ENCODE peak calls at places on chromosomes 3 and 15, in five cellular contexts. C is activated gamma-delta T cell treated with anti-CD3 and anti-CD28 coated beads, Interleukin-2, amount 50 U/mL, for 16 hours; I is uterus; G is cardiac septum; B is lung microvascular endothelial cell. J is an unnamed sample.
A peak's percentile ranks its signal among the peaks of the same experiment; 100 is the strongest.

GRCh38 chr3:146308682-146309081 is 57.8 kb upstream of the PLSCR4 start:
- DNase-seq in C (no peak), I (no peak), G (no peak), B (peak; percentile 99), J (no peak)

GRCh38 chr15:60087561-60087960 is 83.5 kb downstream of the FOXB1 start:
- DNase-seq in C (no peak), I (no peak), G (no peak), B (no peak), J (no peak)

GRCh38 chr3:150317469-150317868 is 90.6 kb upstream of the TSC22D2 start:
- DNase-seq in C (no peak), I (no peak), G (no peak), B (no peak), J (no peak)

GRCh38 chr3:134682196-134682880 is 31.5 kb upstream of the KY start:
- DNase-seq in C (no peak), I (no peak), G (no peak), B (no peak), J (no peak)

GRCh38 chr3:66113542-66113941 is 74.8 kb upstream of the MAGI1 start:
- DNase-seq in C (no peak), I (no peak), G (no peak), B (no peak), J (no peak)

GRCh38 chr3:112688819-112689218 is 47.9 kb upstream of the CCDC80 start:
- DNase-seq in C (no peak), I (no peak), G (no peak), B (no peak), J (no peak)

GRCh38 chr15:60616628-60617027 is 137.7 kb upstream of the ICE2 start:
- DNase-seq in C (no peak), I (no peak), G (no peak), B (no peak), J (no peak)

GRCh38 chr3:113166719-113167492 is 44.5 kb upstream of the BOC start:
- DNase-seq in C (no peak), I (peak; percentile 75), G (no peak), B (no peak), J (peak; percentile 29)

GRCh38 chr3:64681827-64682226 is 6.0 kb downstream of the ADAMTS9 start:
- DNase-seq in C (no peak), I (no peak), G (no peak), B (no peak), J (no peak)

GRCh38 chr3:50130436-50130835 is 24.7 kb upstream of the SEMA3F start:
- DNase-seq in C (no peak), I (no peak), G (no peak), B (no peak), J (no peak)

GRCh38 chr3:127264292-127264691 is 23.6 kb downstream of the PRR20G start:
- DNase-seq in C (no peak), I (no peak), G (peak; percentile 66), B (no peak), J (no peak)

GRCh38 chr3:42264399-42265058 is 1.5 kb downstream of the CCK start:
- DNase-seq in C (no peak), I (no peak), G (no peak), B (no peak), J (peak; percentile 73)

GRCh38 chr3:147369671-147370123 is 36.6 kb downstream of the ZIC4 start:
- DNase-seq in C (no peak), I (no peak), G (no peak), B (no peak), J (no peak)

GRCh38 chr3:4303187-4304123 is at the start of gene SETMAR:
- DNase-seq in C (peak; percentile 68), I (peak; percentile 94), G (peak; percentile 92), B (peak; percentile 86), J (peak; percentile 93)

GRCh38 chr3:105823149-105823866 is 45.5 kb downstream of the CBLB start:
- DNase-seq in C (no peak), I (peak; percentile 39), G (no peak), B (no peak), J (no peak)

GRCh38 chr15:79455361-79455760 is 23.2 kb downstream of the MINAR1 start:
- DNase-seq in C (no peak), I (no peak), G (no peak), B (no peak), J (no peak)

GRCh38 chr3:113623324-113623723 is 73.1 kb downstream of the USF3 start:
- DNase-seq in C (no peak), I (no peak), G (no peak), B (peak; percentile 9), J (no peak)

GRCh38 chr15:77415450-77416448 is 4.2 kb downstream of the PEAK1 start:
- DNase-seq in C (no peak), I (peak; percentile 21), G (no peak), B (no peak), J (no peak)

GRCh38 chr3:102104093-102104492 is 254.8 kb downstream of the NFKBIZ start:
- DNase-seq in C (no peak), I (no peak), G (no peak), B (no peak), J (no peak)

GRCh38 chr3:100163787-100164186 is 49.5 kb upstream of the FILIP1L start:
- DNase-seq in C (no peak), I (no peak), G (no peak), B (peak; percentile 46), J (no peak)

GRCh38 chr15:38690737-38691332 is 126.2 kb upstream of the RASGRP1 start:
- DNase-seq in C (peak; percentile 68), I (peak; percentile 29), G (no peak), B (peak; percentile 77), J (peak; percentile 33)

GRCh38 chr3:193095366-193095765 is 145.7 kb upstream of the PLAAT1 start:
- DNase-seq in C (no peak), I (no peak), G (no peak), B (no peak), J (no peak)

GRCh38 chr3:159971311-159971710 is 17.3 kb upstream of the IL12A start:
- DNase-seq in C (no peak), I (no peak), G (no peak), B (no peak), J (no peak)

GRCh38 chr3:5128861-5129260 is 6.8 kb downstream of the ARL8B start:
- DNase-seq in C (no peak), I (no peak), G (no peak), B (peak; percentile 70), J (no peak)

J was measured in psoas muscle.